ENCODE peak calls at places on chromosomes 16 and 17, in nine cellular contexts. E, L, S, Y, M, B, R, X and K are unnamed samples.

GRCh38 chr17:4588862-4589625 is 4.7 kb downstream of the SMTNL2 start:
- DNase-seq in E (no peak), L (no peak), S (no peak), Y (no peak), M (no peak), B (no peak), R (no peak), X (no peak), K (no peak)

GRCh38 chr16:51734220-51734619 is 583.1 kb upstream of the SALL1 start:
- DNase-seq in E (no peak), L (no peak), S (no peak), Y (no peak), M (no peak), B (no peak), R (no peak), X (no peak), K (no peak)

GRCh38 chr16:72427001-72427785 is 255.2 kb upstream of the PMFBP1 start:
- DNase-seq in E (no peak), L (no peak), S (no peak), Y (no peak), M (no peak), B (no peak), R (no peak), X (no peak), K (no peak)

GRCh38 chr17:44095647-44096496 is 25.3 kb downstream of the G6PC3 start:
- DNase-seq in E (peak), L (no peak), S (no peak), Y (peak), M (peak), B (no peak), R (peak), X (peak), K (peak)

GRCh38 chr17:4199818-4200402 is 56.9 kb downstream of the CYB5D2 start:
- DNase-seq in E (peak), L (no peak), S (peak), Y (no peak), M (no peak), B (no peak), R (no peak), X (peak), K (peak)

GRCh38 chr17:75059369-75060345 is 12.6 kb downstream of the KCTD2 start:
- DNase-seq in E (no peak), L (no peak), S (no peak), Y (peak), M (peak), B (no peak), R (peak), X (peak), K (peak)

GRCh38 chr16:17476414-17477259 is 5.9 kb upstream of the XYLT1 start:
- DNase-seq in E (peak), L (no peak), S (peak), Y (peak), M (no peak), B (peak), R (peak), X (peak), K (no peak)

GRCh38 chr17:60049936-60050335 is 28.8 kb downstream of the HEATR6 start:
- DNase-seq in E (no peak), L (no peak), S (no peak), Y (no peak), M (no peak), B (no peak), R (no peak), X (no peak), K (no peak)

GRCh38 chr16:29903579-29903978 is 3.3 kb downstream of the ASPHD1 start:
- DNase-seq in E (no peak), L (no peak), S (no peak), Y (no peak), M (no peak), B (no peak), R (no peak), X (no peak), K (no peak)

GRCh38 chr16:57800213-57801097 is 1.8 kb downstream of the KIFC3 start:
- DNase-seq in E (no peak), L (no peak), S (no peak), Y (no peak), M (no peak), B (no peak), R (no peak), X (peak), K (no peak)

GRCh38 chr17:76054112-76054476 is 18.2 kb downstream of the SRP68 start:
- DNase-seq in E (peak), L (no peak), S (no peak), Y (no peak), M (no peak), B (no peak), R (no peak), X (no peak), K (no peak)

GRCh38 chr16:30927789-30928378 is 4.5 kb downstream of the FBXL19 start:
- DNase-seq in E (peak), L (peak), S (peak), Y (no peak), M (no peak), B (peak), R (peak), X (peak), K (no peak)

GRCh38 chr16:64589836-64590235 is 532.0 kb downstream of the CDH11 start:
- DNase-seq in E (no peak), L (no peak), S (no peak), Y (no peak), M (no peak), B (no peak), R (no peak), X (no peak), K (no peak)

GRCh38 chr16:55552621-55553020 is 13.9 kb upstream of the CAPNS2 start:
- DNase-seq in E (no peak), L (no peak), S (no peak), Y (no peak), M (no peak), B (no peak), R (no peak), X (peak), K (no peak)

GRCh38 chr16:14545346-14545884 is 84.6 kb downstream of the PARN start:
- DNase-seq in E (no peak), L (no peak), S (no peak), Y (no peak), M (no peak), B (no peak), R (no peak), X (no peak), K (no peak)

GRCh38 chr16:1530883-1531637 is 2.4 kb upstream of the TMEM204 start:
- DNase-seq in E (no peak), L (no peak), S (peak), Y (peak), M (peak), B (no peak), R (peak), X (no peak), K (no peak)
- TF ChIP-seq POLR2A in E (no peak), L (no peak), S (no peak), Y (peak), M (no peak), B (no peak), R (no peak), X (no peak), K (no peak)

GRCh38 chr17:41524261-41524660 is 3.8 kb downstream of the KRT19 start:
- DNase-seq in E (no peak), L (no peak), S (no peak), Y (no peak), M (no peak), B (no peak), R (no peak), X (no peak), K (no peak)
- TF ChIP-seq POLR2A in E (no peak), L (no peak), S (no peak), Y (no peak), M (no peak), B (no peak), R (no peak), X (no peak), K (no peak)

DNA sequence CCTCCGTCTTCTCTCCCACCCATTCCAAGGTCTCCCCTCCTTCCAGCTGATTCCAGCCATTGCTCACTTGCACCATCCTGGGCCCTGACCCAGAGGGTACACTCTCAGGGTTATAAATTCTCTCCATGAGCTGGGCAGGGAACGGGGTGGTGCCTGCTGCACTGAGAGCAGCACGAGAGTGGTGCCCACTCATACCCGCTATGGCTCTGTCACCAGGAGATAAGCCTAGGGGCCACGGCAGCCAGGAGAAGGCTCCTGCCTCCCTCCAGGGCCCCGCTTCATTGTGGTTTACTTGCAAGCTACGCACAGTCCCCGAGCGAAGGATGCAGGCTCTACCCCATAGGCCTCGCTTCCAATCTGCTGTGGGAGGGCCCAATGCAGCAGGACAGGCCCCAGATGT is 48.6 kb downstream of the VAC14 start:
- DNase-seq in E (no peak), L (no peak), S (no peak), Y (no peak), M (no peak), B (peak), R (no peak), X (no peak), K (no peak)
- TF ChIP-seq POLR2A in E (no peak), L (no peak), S (no peak), Y (no peak), M (no peak), B (no peak), R (no peak), X (no peak), K (peak)

GRCh38 chr16:19384656-19385055 is 33.0 kb upstream of the TMC5 start:
- DNase-seq in E (no peak), L (no peak), S (no peak), Y (no peak), M (no peak), B (no peak), R (no peak), X (no peak), K (no peak)
- TF ChIP-seq POLR2A in E (no peak), L (no peak), S (no peak), Y (no peak), M (no peak), B (no peak), R (no peak), X (no peak), K (no peak)

GRCh38 chr17:79124513-79125209 is 50.0 kb downstream of the ENGASE start:
- DNase-seq in E (no peak), L (no peak), S (no peak), Y (no peak), M (no peak), B (no peak), R (no peak), X (no peak), K (no peak)
- TF ChIP-seq POLR2A in E (no peak), L (no peak), S (no peak), Y (no peak), M (no peak), B (no peak), R (no peak), X (no peak), K (no peak)

DNA sequence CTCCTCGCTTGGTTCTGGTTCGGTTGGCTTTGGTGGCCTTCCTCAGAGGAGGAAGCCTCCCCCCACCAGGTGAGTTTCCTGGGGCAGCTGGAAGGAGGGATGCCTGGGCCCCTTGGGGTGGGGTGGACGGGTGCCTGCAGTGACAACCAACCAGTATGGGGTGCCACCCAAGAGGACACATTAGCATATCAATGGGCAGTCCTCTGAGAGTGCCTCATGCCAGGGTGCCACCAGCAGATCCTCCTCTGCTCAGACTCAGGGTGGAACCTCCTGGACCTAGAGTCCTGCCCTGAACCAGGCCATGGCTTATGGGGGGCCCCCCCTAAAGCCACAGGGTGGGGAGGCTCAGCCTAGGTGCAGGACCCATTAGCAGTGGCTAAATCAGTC is 2.7 kb downstream of the PPP1R1B start:
- DNase-seq in E (no peak), L (no peak), S (no peak), Y (no peak), M (no peak), B (no peak), R (no peak), X (no peak), K (no peak)
- TF ChIP-seq POLR2A in E (no peak), L (no peak), S (no peak), Y (no peak), M (no peak), B (no peak), R (no peak), X (no peak), K (no peak)

GRCh38 chr16:23060458-23061320 is 88.6 kb downstream of the USP31 start:
- DNase-seq in E (peak), L (peak), S (peak), Y (peak), M (peak), B (no peak), R (peak), X (peak), K (peak)
- TF ChIP-seq POLR2A in E (no peak), L (no peak), S (no peak), Y (no peak), M (no peak), B (no peak), R (no peak), X (no peak), K (no peak)